ENCODE peak calls at places on chromosome 16, in seven cellular contexts. U, X, N, W, C, K and F are unnamed samples.

GRCh38 chr16:11208916-11209665 is 46.9 kb downstream of the SOCS1 start:
- DNase-seq in U (no peak), X (no peak), N (no peak), W (no peak), C (no peak), K (no peak), F (peak; percentile 48)

GRCh38 chr16:81478876-81479496 is 34.4 kb downstream of the CMIP start:
- DNase-seq in U (no peak), X (peak; percentile 56), N (no peak), W (no peak), C (no peak), K (no peak), F (no peak)

GRCh38 chr16:67312450-67313118 is 14.0 kb downstream of the KCTD19 start:
- DNase-seq in U (peak; percentile 40), X (no peak), N (no peak), W (no peak), C (no peak), K (peak; percentile 22), F (peak; percentile 26)

GRCh38 chr16:5036228-5037156 is 2.8 kb upstream of the NAGPA start:
- DNase-seq in U (peak; percentile 75), X (no peak), N (no peak), W (no peak), C (no peak), K (peak; percentile 80), F (no peak)

GRCh38 chr16:10988164-10988803 is 43.9 kb downstream of the CLEC16A start:
- DNase-seq in U (no peak), X (no peak), N (no peak), W (no peak), C (no peak), K (no peak), F (no peak)

GRCh38 chr16:620700-621525 is 9.9 kb upstream of the WFIKKN1 start:
- DNase-seq in U (no peak), X (no peak), N (no peak), W (no peak), C (no peak), K (no peak), F (no peak)

GRCh38 chr16:6576646-6577045 is 756.0 kb upstream of the RBFOX1 start:
- DNase-seq in U (no peak), X (no peak), N (no peak), W (no peak), C (no peak), K (no peak), F (no peak)

GRCh38 chr16:15539197-15539596 is 103.8 kb downstream of the MARF1 start:
- DNase-seq in U (no peak), X (no peak), N (no peak), W (no peak), C (no peak), K (no peak), F (no peak)

GRCh38 chr16:83701494-83701893 is 106.3 kb upstream of the HSBP1 start:
- DNase-seq in U (peak; percentile 49), X (peak; percentile 53), N (peak; percentile 40), W (no peak), C (peak; percentile 79), K (peak; percentile 64), F (peak; percentile 32)

GRCh38 chr16:22683258-22683657 is 130.7 kb upstream of the HS3ST2 start:
- DNase-seq in U (no peak), X (no peak), N (no peak), W (no peak), C (peak; percentile 61), K (no peak), F (no peak)

GRCh38 chr16:67542464-67542863 is 13.8 kb downstream of the RIPOR1 start:
- DNase-seq in U (peak; percentile 83), X (no peak), N (peak; percentile 78), W (no peak), C (no peak), K (peak; percentile 68), F (peak; percentile 72)

GRCh38 chr16:15949210-15950166 is at the start of gene ABCC1:
- DNase-seq in U (peak; percentile 39), X (peak; percentile 54), N (no peak), W (no peak), C (peak; percentile 87), K (peak; percentile 48), F (peak; percentile 23)

GRCh38 chr16:74372953-74373846 is 2.9 kb upstream of the NPIPB15 start:
- DNase-seq in U (no peak), X (no peak), N (no peak), W (no peak), C (peak; percentile 74), K (no peak), F (no peak)

GRCh38 chr16:78363843-78364242 is 264.4 kb downstream of the WWOX start:
- DNase-seq in U (no peak), X (no peak), N (no peak), W (no peak), C (no peak), K (no peak), F (no peak)

GRCh38 chr16:50769-51591 is 2.4 kb downstream of the POLR3K start:
- DNase-seq in U (no peak), X (no peak), N (no peak), W (no peak), C (no peak), K (no peak), F (no peak)

GRCh38 chr16:56764835-56765234 is 34.9 kb downstream of the NUP93 start:
- DNase-seq in U (no peak), X (no peak), N (no peak), W (no peak), C (no peak), K (no peak), F (no peak)

DNA sequence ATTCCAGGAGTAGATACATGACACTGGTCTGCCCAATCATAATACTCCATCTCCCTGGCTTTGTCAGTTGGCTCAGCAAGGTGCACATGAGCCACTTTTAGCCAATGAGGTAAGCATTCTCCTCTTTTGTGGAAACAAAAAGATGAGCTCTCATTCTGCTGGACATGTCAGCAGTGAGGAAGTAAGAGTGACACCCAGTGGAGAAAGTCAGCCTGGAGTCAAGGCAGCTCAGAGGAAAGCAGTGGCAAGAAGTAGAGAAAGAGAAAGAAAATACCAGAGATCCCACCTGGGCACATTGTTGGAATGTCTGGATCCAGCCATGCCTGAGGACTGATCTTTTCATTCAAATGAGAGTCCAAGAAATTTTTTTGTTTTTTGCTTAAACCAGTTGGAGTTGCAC is 496.9 kb upstream of the C16orf82 start:
- DNase-seq in U (no peak), X (no peak), N (no peak), W (no peak), C (no peak), K (no peak), F (no peak)
- TF ChIP-seq CTCF in U (no peak), X (peak; percentile 8), N (no peak), W (no peak), C (no peak), K (no peak), F (no peak)

DNA sequence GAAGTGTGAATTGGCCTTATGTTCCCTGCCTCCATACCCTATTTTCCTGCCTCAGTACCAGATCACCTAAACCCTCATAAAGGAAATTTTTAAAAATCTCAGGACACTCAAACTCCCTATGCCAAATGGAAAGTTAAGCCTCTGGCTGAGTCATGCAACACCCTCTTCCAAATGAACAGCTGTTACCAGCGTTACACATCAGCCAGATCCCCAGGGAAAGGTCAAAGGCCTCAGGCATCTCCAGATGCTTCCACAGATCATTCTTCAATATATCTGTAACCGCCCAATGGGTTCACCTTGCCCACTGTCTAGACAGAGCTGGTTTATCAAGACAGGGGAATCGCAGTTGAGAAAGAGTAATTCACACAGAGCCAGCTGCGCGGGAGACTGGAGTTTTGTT is 29.0 kb upstream of the SHCBP1 start:
- DNase-seq in U (peak; percentile 48), X (no peak), N (peak; percentile 43), W (no peak), C (peak; percentile 34), K (peak; percentile 52), F (peak; percentile 59)
- H3K4me3 ChIP-seq in U (no peak overlapping the region), X (no peak overlapping the region), N (no peak overlapping the region), W (no peak overlapping the region), C (no peak overlapping the region), K (no peak overlapping the region), F (no peak overlapping the region)

GRCh38 chr16:1923299-1924034 is 5.3 kb upstream of the HS3ST6 start:
- DNase-seq in U (peak; percentile 49), X (no peak), N (no peak), W (peak; percentile 34), C (no peak), K (peak; percentile 43), F (peak; percentile 75)
- TF ChIP-seq CTCF in U (peak; percentile 17), X (no peak), N (peak; percentile 53), W (peak; percentile 55), C (no peak), K (peak; percentile 47), F (peak; percentile 31)

DNA sequence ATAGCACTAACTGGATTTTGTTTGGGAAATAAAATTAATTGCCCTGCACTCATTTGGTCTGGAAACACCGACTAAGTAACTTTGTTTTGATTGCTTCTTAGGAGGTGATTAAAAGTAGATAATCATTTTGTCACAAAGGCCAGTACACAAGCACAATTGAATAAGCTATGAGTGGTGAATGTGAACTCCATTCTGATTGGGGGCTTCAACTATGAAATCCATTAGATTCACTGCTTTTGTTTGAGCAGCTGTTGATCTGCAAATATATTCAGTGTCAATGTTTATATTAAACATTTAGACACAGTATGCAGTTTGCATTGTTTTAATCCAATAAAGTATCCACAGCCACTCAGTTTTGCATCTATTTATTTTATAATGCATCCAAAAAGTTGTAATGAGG is 817.5 kb downstream of the CDH11 start:
- DNase-seq in U (no peak), X (no peak), N (no peak), W (no peak), C (no peak), K (no peak), F (no peak)
- H3K4me3 ChIP-seq in U (no peak overlapping the region), X (no peak overlapping the region), N (no peak overlapping the region), W (no peak overlapping the region), C (no peak overlapping the region), K (no peak overlapping the region), F (no peak overlapping the region)

GRCh38 chr16:75591001-75591852 is 25.0 kb downstream of the GABARAPL2 start:
- DNase-seq in U (peak; percentile 83), X (no peak), N (peak; percentile 90), W (peak; percentile 54), C (peak; percentile 84), K (peak; percentile 84), F (peak; percentile 79)
- TF ChIP-seq CTCF in U (no peak), X (no peak), N (peak; percentile 17), W (peak; percentile 28), C (no peak), K (peak; percentile 26), F (peak; percentile 8)

DNA sequence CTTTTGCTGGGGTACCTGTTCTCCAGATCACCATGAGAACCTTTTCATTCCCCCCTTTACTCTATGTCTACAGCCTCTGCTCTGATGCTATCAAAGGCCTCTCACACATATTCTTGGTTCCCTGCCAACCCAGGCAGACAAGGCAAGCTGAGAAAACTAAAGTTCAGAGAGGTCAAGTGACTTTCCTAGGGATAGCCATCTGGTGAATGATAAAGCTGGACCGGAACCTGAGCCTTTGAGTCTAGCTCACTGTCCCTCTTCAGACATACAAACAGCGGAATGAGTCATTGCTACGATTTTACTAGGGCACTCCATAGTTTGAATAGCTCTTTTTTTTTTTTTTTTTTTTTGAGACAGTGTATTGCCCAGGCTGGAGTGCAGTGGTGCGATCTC is 73.3 kb downstream of the XYLT1 start:
- DNase-seq in U (peak; percentile 50), X (peak; percentile 58), N (peak; percentile 48), W (no peak), C (no peak), K (peak; percentile 66), F (peak; percentile 69)
- H3K4me3 ChIP-seq in U (no peak overlapping the region), X (no peak overlapping the region), N (no peak overlapping the region), W (no peak overlapping the region), C (no peak overlapping the region), K (no peak overlapping the region), F (no peak overlapping the region)